ENCODE peak calls at places on chromosome 20, in nine cellular contexts. D is SK-N-SH, C is IMR-90, P is MM.1S, S is colonic mucosa, M is cardiac muscle cell, F is endodermal cell, R is PC-3, V is psoas muscle. G is an unnamed sample. For H3K4me1, the result is how much of the 10 kb centered on the place peaks cover.

GRCh38 chr20:49880724-49881445 is 34.4 kb downstream of the SPATA2 start:
- DNase-seq in D (no peak), C (no peak), P (no peak), S (no peak), M (no peak), F (no peak), R (no peak), V (no peak), G (no peak)

GRCh38 chr20:50259705-50260479 is 69.3 kb downstream of the CEBPB start:
- DNase-seq in D (no peak), C (no peak), P (no peak), S (peak), M (no peak), F (no peak), R (no peak), V (peak), G (no peak)

GRCh38 chr20:4896119-4896700 is 105.1 kb downstream of the SLC23A2 start:
- DNase-seq in D (no peak), C (no peak), P (no peak), S (no peak), M (no peak), F (peak), R (no peak), V (no peak), G (no peak)

GRCh38 chr20:1171461-1172093 is 13.2 kb downstream of the TMEM74B start:
- DNase-seq in D (no peak), C (peak), P (peak), S (no peak), M (peak), F (peak), R (peak), V (no peak), G (peak)

GRCh38 chr20:44803383-44803941 is 6.9 kb downstream of the RIMS4 start:
- DNase-seq in D (no peak), C (no peak), P (no peak), S (no peak), M (peak), F (no peak), R (no peak), V (peak), G (no peak)

GRCh38 chr20:63228786-63229185 is 6.9 kb upstream of the BIRC7 start:
- DNase-seq in D (no peak), C (no peak), P (no peak), S (no peak), M (no peak), F (no peak), R (no peak), V (no peak), G (no peak)

GRCh38 chr20:34578040-34578439 is 19.5 kb downstream of the MAP1LC3A start:
- DNase-seq in D (no peak), C (peak), P (no peak), S (no peak), M (no peak), F (no peak), R (no peak), V (no peak), G (no peak)

GRCh38 chr20:25061103-25061799 is 3.3 kb upstream of the ACSS1 start:
- DNase-seq in D (no peak), C (no peak), P (no peak), S (no peak), M (no peak), F (no peak), R (no peak), V (no peak), G (peak)

GRCh38 chr20:19427480-19427879 is 215.0 kb downstream of the SLC24A3 start:
- DNase-seq in D (peak), C (no peak), P (no peak), S (no peak), M (peak), F (no peak), R (no peak), V (no peak), G (no peak)

GRCh38 chr20:49482621-49483017 is at the start of gene KCNB1:
- DNase-seq in D (peak), C (peak), P (peak), S (peak), M (peak), F (peak), R (peak), V (peak), G (peak)

GRCh38 chr20:62010551-62011402 is 54.9 kb downstream of the TAF4 start:
- DNase-seq in D (peak), C (peak), P (peak), S (peak), M (peak), F (peak), R (peak), V (peak), G (peak)

GRCh38 chr20:36128463-36129176 is 25.9 kb upstream of the EPB41L1 start:
- DNase-seq in D (no peak), C (peak), P (no peak), S (no peak), M (no peak), F (no peak), R (peak), V (no peak), G (no peak)

GRCh38 chr20:63499333-63499969 is 568 bp upstream of the EEF1A2 start:
- DNase-seq in D (peak), C (no peak), P (no peak), S (no peak), M (peak), F (peak), R (no peak), V (peak), G (no peak)

GRCh38 chr20:45323731-45324130 is 15.6 kb upstream of the MATN4 start:
- DNase-seq in D (no peak), C (peak), P (no peak), S (no peak), M (no peak), F (no peak), R (peak), V (peak), G (no peak)

GRCh38 chr20:23415555-23415954 is 5.7 kb downstream of the NAPB start:
- DNase-seq in D (no peak), C (no peak), P (no peak), S (no peak), M (no peak), F (no peak), R (no peak), V (no peak), G (no peak)

GRCh38 chr20:10090588-10091166 is 55.9 kb downstream of the ANKEF1 start:
- DNase-seq in D (peak), C (peak), P (peak), S (peak), M (peak), F (peak), R (peak), V (peak), G (peak)
- TF ChIP-seq CTCF in D (peak), C (peak), P (peak), S (peak), M (peak), F (peak), R (peak), V (peak), G (peak)

GRCh38 chr20:33576432-33576883 is 85.7 kb upstream of the C20orf144 start:
- DNase-seq in D (peak), C (peak), P (no peak), S (no peak), M (no peak), F (no peak), R (no peak), V (no peak), G (no peak)
- H3K27ac ChIP-seq in D (peak), C (no peak), P (no peak), S (no peak), M (peak), F (no peak), R (no peak), V (no peak), G (no peak)

DNA sequence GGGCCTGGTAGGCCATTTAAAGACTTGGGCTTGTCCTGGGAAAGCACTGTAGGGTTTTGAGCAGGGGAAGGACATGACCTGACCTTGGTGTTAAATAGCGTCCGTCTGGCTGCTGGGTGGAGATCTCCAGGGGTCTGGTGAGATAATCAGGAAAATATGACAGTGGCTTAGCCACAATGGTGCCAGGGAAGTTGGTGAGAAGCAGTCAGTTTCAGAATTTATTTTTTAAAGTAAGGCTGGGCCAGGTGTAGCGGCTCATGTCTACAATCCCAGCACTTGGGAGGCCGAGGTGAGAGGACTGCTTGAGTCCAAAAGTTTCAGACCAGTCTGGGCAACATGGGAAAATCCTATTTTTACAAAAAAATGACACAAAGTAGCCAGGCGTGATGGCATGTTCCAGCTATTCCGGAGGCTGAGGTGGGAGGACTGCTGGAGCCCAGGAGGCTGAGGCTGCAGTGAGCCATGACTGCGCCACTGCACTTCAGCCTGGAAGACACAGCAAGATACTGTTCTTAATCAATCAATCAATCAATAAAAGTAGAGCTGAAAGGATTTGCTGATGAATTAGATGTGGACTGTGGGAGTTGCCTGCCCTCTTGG is 41.4 kb downstream of the BCL2L1 start:
- DNase-seq in D (no peak), C (no peak), P (no peak), S (no peak), M (no peak), F (no peak), R (no peak), V (no peak), G (no peak)
- H3K4me1 ChIP-seq in D (under half), C (under half), P (half or more), S (under half), M (under half), F (under half), R (under half), V (under half), G (under half)

DNA sequence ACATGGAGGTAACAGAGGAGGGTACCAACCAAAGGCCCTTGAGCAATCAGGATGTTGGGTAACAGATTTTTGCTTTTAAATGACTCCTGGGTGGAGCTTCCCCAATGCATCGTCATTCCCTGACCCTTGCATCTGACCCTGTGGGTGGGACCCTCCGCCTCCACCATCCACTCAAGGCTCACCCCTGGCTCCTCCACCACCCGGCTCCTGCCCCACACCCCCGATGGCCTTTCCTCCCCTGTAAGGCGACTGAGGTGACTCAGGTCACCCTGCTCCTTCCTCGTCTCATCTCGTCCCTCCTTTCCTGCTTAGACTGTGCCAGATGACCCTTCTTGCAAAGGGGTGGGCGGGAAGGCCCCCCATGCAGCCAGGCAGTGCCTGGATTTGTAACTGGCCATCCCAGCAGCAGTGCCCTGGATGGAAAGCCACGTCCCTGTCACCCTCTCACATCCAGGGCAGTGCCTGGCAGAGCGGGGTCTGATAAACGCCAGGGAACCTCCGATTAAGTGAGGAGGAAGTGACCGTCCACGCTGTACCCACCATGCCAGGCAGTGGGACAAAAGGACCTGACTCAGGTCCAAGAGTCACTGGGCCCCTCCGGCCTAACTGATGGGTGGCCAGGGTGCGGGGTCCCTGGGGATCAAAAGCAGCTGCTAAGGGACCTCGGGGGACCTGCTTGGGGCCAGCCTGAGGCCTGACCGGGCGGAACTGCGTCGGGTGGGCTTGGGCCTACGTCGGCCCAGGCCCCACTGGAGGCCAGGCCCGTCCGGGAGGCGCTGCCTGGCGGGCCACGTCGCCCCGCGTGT is 624 bp upstream of the NPEPL1 start:
- DNase-seq in D (no peak), C (no peak), P (peak), S (peak), M (no peak), F (peak), R (no peak), V (peak), G (peak)
- TF ChIP-seq CTCF in D (no peak), C (no peak), P (no peak), S (no peak), M (no peak), F (no peak), R (no peak), V (no peak), G (no peak)

DNA sequence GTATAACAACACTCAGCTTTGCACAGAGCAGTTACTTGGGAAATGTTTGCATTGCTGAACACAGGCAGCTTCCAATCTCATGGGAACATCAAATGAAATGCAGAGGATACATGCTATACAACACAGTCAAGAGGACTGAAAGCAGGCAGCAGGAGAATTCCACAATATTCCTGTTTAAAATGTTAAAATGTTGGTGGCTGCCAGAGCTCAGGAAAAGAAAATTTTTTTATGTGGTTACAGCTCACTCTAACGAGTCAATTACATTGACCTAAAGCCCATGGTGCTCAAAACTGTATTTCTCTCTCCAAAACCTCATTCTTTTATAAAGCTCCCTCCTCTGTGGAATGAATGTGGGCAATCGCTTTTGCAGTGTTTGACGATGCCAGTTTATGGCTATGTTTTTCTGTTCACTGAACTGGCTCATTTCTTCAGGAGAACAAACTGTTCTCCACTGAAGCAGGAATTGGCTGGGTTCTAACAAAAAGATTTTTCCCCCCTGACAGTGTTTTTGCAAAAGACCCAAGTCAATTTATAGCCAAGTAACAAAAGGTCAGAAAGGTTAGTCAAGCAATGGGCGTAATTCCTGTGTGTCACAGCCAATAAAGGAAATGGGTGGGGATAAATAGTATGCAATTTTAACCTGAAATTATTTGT is 69.0 kb downstream of the ZHX3 start:
- DNase-seq in D (no peak), C (no peak), P (no peak), S (no peak), M (no peak), F (no peak), R (peak), V (no peak), G (no peak)
- H3K27ac ChIP-seq in D (no peak), C (no peak), P (peak), S (peak), M (no peak), F (no peak), R (peak), V (peak), G (peak)

GRCh38 chr20:10637062-10637559 is 36.7 kb downstream of the JAG1 start:
- DNase-seq in D (no peak), C (peak), P (no peak), S (no peak), M (no peak), F (no peak), R (no peak), V (peak), G (no peak)

GRCh38 chr20:10634683-10635411 is 39.0 kb downstream of the JAG1 start:
- DNase-seq in D (no peak), C (peak), P (no peak), S (no peak), M (no peak), F (no peak), R (peak), V (no peak), G (no peak)

GRCh38 chr20:10635476-10636208 is 38.2 kb downstream of the JAG1 start:
- DNase-seq in D (no peak), C (no peak), P (no peak), S (no peak), M (no peak), F (no peak), R (no peak), V (no peak), G (no peak)

GRCh38 chr20:10637563-10637962 is 36.2 kb downstream of the JAG1 start:
- DNase-seq in D (no peak), C (no peak), P (no peak), S (no peak), M (no peak), F (peak), R (no peak), V (no peak), G (no peak)

GRCh38 chr20:10636326-10636818 is 37.4 kb downstream of the JAG1 start:
- DNase-seq in D (no peak), C (peak), P (no peak), S (no peak), M (no peak), F (no peak), R (peak), V (no peak), G (no peak)
- H3K4me1 ChIP-seq in D (under half), C (under half), P (under half), S (under half), M (under half), F (under half), R (under half), V (under half), G (under half)

GRCh38 chr20:46438156-46438750 is 31.8 kb upstream of the ELMO2 start:
- DNase-seq in D (peak), C (peak), P (peak), S (no peak), M (peak), F (peak), R (peak), V (no peak), G (no peak)
- TF ChIP-seq CTCF in D (peak), C (peak), P (peak), S (no peak), M (peak), F (peak), R (peak), V (no peak), G (peak)

GRCh38 chr20:32337937-32338661 is 20.0 kb upstream of the ASXL1 start:
- DNase-seq in D (no peak), C (no peak), P (no peak), S (no peak), M (no peak), F (no peak), R (no peak), V (no peak), G (no peak)

GRCh38 chr20:32339116-32339515 is 19.0 kb upstream of the ASXL1 start:
- DNase-seq in D (no peak), C (no peak), P (no peak), S (no peak), M (no peak), F (no peak), R (no peak), V (no peak), G (no peak)

GRCh38 chr20:32333988-32334885 is 23.9 kb upstream of the ASXL1 start:
- DNase-seq in D (no peak), C (no peak), P (no peak), S (peak), M (peak), F (no peak), R (no peak), V (no peak), G (peak)

GRCh38 chr20:32336918-32337347 is 21.2 kb upstream of the ASXL1 start:
- DNase-seq in D (peak), C (peak), P (peak), S (no peak), M (peak), F (no peak), R (peak), V (no peak), G (no peak)

DNA sequence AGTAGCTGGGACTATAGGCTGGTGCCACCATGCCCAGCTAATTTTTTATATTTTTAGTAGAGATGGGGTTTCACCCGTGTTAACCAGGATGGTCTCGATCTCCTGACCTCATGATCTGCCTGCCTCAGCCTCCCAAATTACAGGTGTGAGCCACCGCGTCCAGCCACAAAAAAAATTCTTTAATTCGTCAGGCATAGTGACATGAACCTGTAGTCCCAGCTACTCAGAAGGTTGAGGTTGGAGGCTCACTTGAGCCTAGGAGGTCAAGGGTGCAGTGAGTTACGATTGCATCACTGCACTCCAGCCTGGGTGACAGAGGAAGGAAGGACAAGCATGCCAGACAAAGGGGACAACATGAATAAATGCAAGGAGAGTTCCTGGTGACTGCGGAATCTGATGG is 19.5 kb upstream of the ASXL1 start:
- DNase-seq in D (no peak), C (no peak), P (no peak), S (no peak), M (no peak), F (no peak), R (no peak), V (no peak), G (no peak)
- H3K27ac ChIP-seq in D (no peak), C (no peak), P (no peak), S (no peak), M (no peak), F (no peak), R (no peak), V (no peak), G (no peak)